ENCODE peak calls at places on chromosome 21, in ten cellular contexts. P is fibroblast of lung, U is hepatocyte, V is tibial artery, S is neural progenitor cell, I is body of pancreas, T is heart right ventricle, F is breast epithelium, J is OCI-LY7, G is heart left ventricle. L is an unnamed sample. For H3K36me3, the result is how much of the 10 kb centered on the place peaks cover.

GRCh38 chr21:16194851-16195251 is 465.1 kb downstream of the USP25 start:
- DNase-seq in P (peak), U (no peak), V (no peak), S (peak), I (no peak), T (no peak), F (no peak), J (no peak), G (no peak), L (no peak)

GRCh38 chr21:35993875-35994490 is 66.3 kb downstream of the SETD4 start:
- DNase-seq in P (no peak), U (no peak), V (no peak), S (no peak), I (no peak), T (no peak), F (no peak), J (no peak), G (no peak), L (no peak)

GRCh38 chr21:37030864-37031263 is 24.4 kb downstream of the RIPPLY3 start:
- DNase-seq in P (no peak), U (no peak), V (no peak), S (no peak), I (no peak), T (no peak), F (no peak), J (no peak), G (no peak), L (no peak)

GRCh38 chr21:14981246-14981645 is 83.6 kb downstream of the NRIP1 start:
- DNase-seq in P (no peak), U (no peak), V (no peak), S (no peak), I (no peak), T (no peak), F (no peak), J (no peak), G (no peak), L (no peak)

GRCh38 chr21:39006653-39007417 is 176.4 kb downstream of the PSMG1 start:
- DNase-seq in P (no peak), U (no peak), V (peak), S (no peak), I (peak), T (peak), F (peak), J (peak), G (peak), L (no peak)

GRCh38 chr21:35220301-35220700 is 171.2 kb upstream of the RUNX1 start:
- DNase-seq in P (peak), U (no peak), V (no peak), S (no peak), I (no peak), T (no peak), F (no peak), J (no peak), G (no peak), L (no peak)

GRCh38 chr21:32321480-32321879 is 22.8 kb downstream of the MRAP start:
- DNase-seq in P (no peak), U (no peak), V (no peak), S (no peak), I (no peak), T (no peak), F (no peak), J (no peak), G (no peak), L (no peak)

GRCh38 chr21:15015622-15016471 is 49.0 kb downstream of the NRIP1 start:
- DNase-seq in P (peak), U (no peak), V (no peak), S (no peak), I (no peak), T (no peak), F (no peak), J (no peak), G (no peak), L (no peak)

GRCh38 chr21:35168702-35169101 is 119.6 kb upstream of the RUNX1 start:
- DNase-seq in P (peak), U (no peak), V (no peak), S (peak), I (no peak), T (no peak), F (peak), J (no peak), G (no peak), L (no peak)

GRCh38 chr21:25639167-25639921 is at the start of gene JAM2:
- DNase-seq in P (peak), U (peak), V (peak), S (peak), I (peak), T (peak), F (peak), J (peak), G (peak), L (no peak)

GRCh38 chr21:15520811-15521643 is 208.8 kb upstream of the USP25 start:
- DNase-seq in P (no peak), U (peak), V (no peak), S (peak), I (no peak), T (no peak), F (no peak), J (peak), G (no peak), L (peak)

GRCh38 chr21:36922861-36923260 is 43.6 kb downstream of the HLCS start:
- DNase-seq in P (no peak), U (no peak), V (no peak), S (no peak), I (no peak), T (no peak), F (no peak), J (no peak), G (no peak), L (no peak)

GRCh38 chr21:14918542-14918941 is 146.3 kb downstream of the NRIP1 start:
- DNase-seq in P (no peak), U (no peak), V (no peak), S (no peak), I (no peak), T (no peak), F (no peak), J (no peak), G (no peak), L (no peak)

GRCh38 chr21:38843806-38844479 is 38.2 kb downstream of the ETS2 start:
- DNase-seq in P (peak), U (no peak), V (no peak), S (no peak), I (no peak), T (no peak), F (no peak), J (no peak), G (no peak), L (no peak)

GRCh38 chr21:31543191-31543590 is 116.3 kb upstream of the SOD1 start:
- DNase-seq in P (peak), U (no peak), V (no peak), S (no peak), I (peak), T (no peak), F (no peak), J (no peak), G (no peak), L (no peak)

GRCh38 chr21:46414965-46415275 is 43.8 kb upstream of the DIP2A start:
- DNase-seq in P (no peak), U (no peak), V (no peak), S (no peak), I (no peak), T (no peak), F (no peak), J (no peak), G (no peak), L (no peak)

GRCh38 chr21:36668713-36669112 is 30.2 kb upstream of the SIM2 start:
- DNase-seq in P (no peak), U (no peak), V (no peak), S (no peak), I (no peak), T (no peak), F (no peak), J (no peak), G (no peak), L (no peak)

GRCh38 chr21:31470896-31471694 is 127.0 kb upstream of the TIAM1 start:
- DNase-seq in P (no peak), U (no peak), V (no peak), S (peak), I (no peak), T (no peak), F (no peak), J (no peak), G (no peak), L (no peak)

GRCh38 chr21:46223217-46223616 is 5.4 kb downstream of the LSS start:
- DNase-seq in P (no peak), U (no peak), V (no peak), S (no peak), I (no peak), T (no peak), F (no peak), J (no peak), G (no peak), L (no peak)

GRCh38 chr21:15289246-15289645 is 224.4 kb upstream of the NRIP1 start:
- DNase-seq in P (no peak), U (no peak), V (no peak), S (no peak), I (no peak), T (no peak), F (no peak), J (no peak), G (no peak), L (no peak)

GRCh38 chr21:32101206-32101763 is 177.6 kb downstream of the MIS18A start:
- DNase-seq in P (no peak), U (no peak), V (no peak), S (no peak), I (no peak), T (no peak), F (no peak), J (no peak), G (no peak), L (no peak)

GRCh38 chr21:16343776-16344175 is 614.0 kb downstream of the USP25 start:
- DNase-seq in P (no peak), U (no peak), V (no peak), S (no peak), I (no peak), T (no peak), F (no peak), J (no peak), G (no peak), L (no peak)

GRCh38 chr21:35525443-35525842 is 476.3 kb upstream of the RUNX1 start:
- DNase-seq in P (no peak), U (no peak), V (no peak), S (no peak), I (no peak), T (no peak), F (no peak), J (peak), G (no peak), L (no peak)

GRCh38 chr21:27802816-27803475 is 836.1 kb upstream of the ADAMTS5 start:
- DNase-seq in P (no peak), U (peak), V (no peak), S (peak), I (peak), T (peak), F (no peak), J (peak), G (no peak), L (no peak)

GRCh38 chr21:19853709-19854575 is 1144.3 kb upstream of the NCAM2 start:
- DNase-seq in P (no peak), U (peak), V (no peak), S (no peak), I (no peak), T (no peak), F (no peak), J (no peak), G (no peak), L (no peak)

GRCh38 chr21:14064296-14064645 is 146.5 kb downstream of the LIPI start:
- DNase-seq in P (no peak), U (no peak), V (no peak), S (no peak), I (no peak), T (no peak), F (no peak), J (no peak), G (no peak), L (no peak)

GRCh38 chr21:32424674-32425073 is 12.2 kb downstream of the EVA1C start:
- DNase-seq in P (peak), U (no peak), V (no peak), S (no peak), I (no peak), T (no peak), F (no peak), J (no peak), G (no peak), L (no peak)

DNA sequence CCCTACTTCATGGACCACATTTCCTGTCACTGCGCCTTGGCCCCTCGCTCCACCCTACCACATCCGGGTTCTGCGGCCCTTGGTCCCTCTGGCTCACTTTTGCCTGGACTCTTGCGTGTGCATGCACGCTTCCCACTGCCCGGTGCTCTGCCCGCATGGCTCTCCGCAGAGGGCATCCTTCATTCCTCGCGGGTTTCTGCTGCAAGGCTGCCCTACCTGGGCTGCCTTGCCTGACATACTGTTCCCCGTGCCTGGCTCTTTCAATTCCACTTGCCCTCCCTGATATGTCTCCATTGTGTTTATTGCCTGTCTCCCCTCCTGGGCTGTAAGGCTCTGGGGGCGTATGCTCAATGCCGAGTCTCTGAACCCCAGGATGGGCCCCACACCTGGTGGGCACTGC is 26.4 kb downstream of the MX2 start:
- DNase-seq in P (no peak), U (no peak), V (no peak), S (no peak), I (no peak), T (no peak), F (no peak), J (no peak), G (no peak), L (no peak)
- H3K36me3 ChIP-seq in P (under half), U (under half), V (under half), S (under half), I (under half), T (under half), F (under half), J (under half), G (half or more), L (under half)

GRCh38 chr21:17674106-17674505 is 61.4 kb upstream of the BTG3 start:
- DNase-seq in P (no peak), U (no peak), V (no peak), S (no peak), I (no peak), T (no peak), F (no peak), J (no peak), G (no peak), L (no peak)
- H3K4me3 ChIP-seq in P (no peak), U (no peak), V (no peak), S (no peak), I (no peak), T (no peak), F (no peak), J (no peak), G (no peak), L (no peak)

GRCh38 chr21:34092241-34092921 is 19.0 kb downstream of the MRPS6 start:
- DNase-seq in P (no peak), U (no peak), V (no peak), S (no peak), I (no peak), T (no peak), F (no peak), J (no peak), G (no peak), L (no peak)

GRCh38 chr21:34093083-34093482 is 19.7 kb downstream of the MRPS6 start:
- DNase-seq in P (no peak), U (no peak), V (no peak), S (no peak), I (no peak), T (no peak), F (no peak), J (no peak), G (no peak), L (no peak)

GRCh38 chr21:34088752-34089151 is 15.4 kb downstream of the MRPS6 start:
- DNase-seq in P (no peak), U (no peak), V (no peak), S (no peak), I (no peak), T (no peak), F (no peak), J (no peak), G (no peak), L (no peak)

GRCh38 chr21:34091032-34091431 is 17.7 kb downstream of the MRPS6 start:
- DNase-seq in P (no peak), U (no peak), V (no peak), S (no peak), I (no peak), T (no peak), F (no peak), J (no peak), G (no peak), L (no peak)

DNA sequence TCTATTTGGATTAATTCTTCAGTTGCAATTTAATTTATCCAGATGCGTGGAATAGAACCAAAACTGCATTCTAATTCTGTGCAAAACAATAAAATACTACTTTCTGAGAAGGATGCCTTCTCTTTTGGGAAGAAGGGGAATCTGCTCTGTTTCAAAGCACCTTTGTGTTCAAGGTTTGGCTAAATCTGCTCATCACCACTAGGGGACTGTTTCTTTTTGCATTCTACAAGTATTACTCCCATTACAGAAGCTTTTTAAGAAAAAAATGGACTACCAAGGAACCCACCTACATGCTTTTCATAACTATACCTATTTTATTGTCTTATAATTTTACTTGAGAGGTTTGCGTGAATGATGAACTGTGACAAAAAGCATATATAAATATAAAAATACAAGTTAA is 18.2 kb downstream of the MRPS6 start:
- DNase-seq in P (no peak), U (no peak), V (no peak), S (peak), I (no peak), T (no peak), F (no peak), J (peak), G (no peak), L (no peak)
- TF ChIP-seq CTCF in P (peak), U (peak), V (peak), S (peak), I (no peak), T (peak), F (no peak), J (peak), G (no peak), L (no peak)

DNA sequence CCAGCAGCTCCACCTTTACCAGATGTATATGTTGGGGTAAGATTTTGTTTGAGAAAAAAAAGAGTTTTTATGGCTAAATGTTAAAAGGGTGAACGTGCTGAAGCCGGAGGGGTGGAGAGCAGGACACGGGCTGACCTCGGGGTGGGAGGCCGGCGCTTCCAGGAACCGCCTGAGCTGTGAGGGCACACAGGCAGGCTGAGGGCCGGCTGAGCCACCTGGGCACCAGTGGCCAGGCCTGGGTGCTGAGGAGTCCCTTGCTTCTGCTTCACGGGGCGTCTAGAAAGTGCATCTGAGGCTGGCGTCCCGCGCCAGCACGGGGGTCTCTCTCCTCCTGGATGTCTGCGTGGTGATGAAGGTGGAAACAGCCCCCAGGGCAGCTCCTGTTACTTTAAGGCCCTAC is 33.6 kb upstream of the ADARB1 start:
- DNase-seq in P (no peak), U (no peak), V (no peak), S (no peak), I (no peak), T (no peak), F (no peak), J (no peak), G (no peak), L (no peak)
- H3K36me3 ChIP-seq in P (under half), U (under half), V (under half), S (under half), I (under half), T (under half), F (under half), J (under half), G (under half), L (under half)

DNA sequence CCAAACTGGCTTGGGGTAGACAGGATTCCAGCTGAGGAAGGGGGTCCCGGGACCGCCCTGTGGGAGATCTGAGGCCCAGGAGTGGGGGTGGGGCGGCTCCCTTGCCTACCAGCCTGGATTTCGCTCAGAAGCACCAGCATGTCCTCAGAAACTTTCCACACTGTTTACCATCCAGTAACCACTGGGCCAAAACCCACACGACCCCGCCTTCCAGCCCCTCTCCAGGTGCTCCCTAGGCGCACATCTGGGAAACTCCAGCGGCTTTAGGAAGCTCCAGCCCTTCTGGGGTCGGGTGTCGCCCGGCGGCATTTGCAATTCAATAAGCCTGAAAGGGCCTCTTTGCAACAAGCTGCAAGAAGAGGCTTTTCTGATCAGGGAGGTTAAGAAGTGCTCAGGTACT is 4.6 kb downstream of the RIPK4 start:
- DNase-seq in P (no peak), U (no peak), V (no peak), S (peak), I (no peak), T (no peak), F (no peak), J (no peak), G (no peak), L (no peak)
- H3K4me3 ChIP-seq in P (no peak), U (peak), V (peak), S (peak), I (no peak), T (peak), F (peak), J (no peak), G (no peak), L (no peak)

DNA sequence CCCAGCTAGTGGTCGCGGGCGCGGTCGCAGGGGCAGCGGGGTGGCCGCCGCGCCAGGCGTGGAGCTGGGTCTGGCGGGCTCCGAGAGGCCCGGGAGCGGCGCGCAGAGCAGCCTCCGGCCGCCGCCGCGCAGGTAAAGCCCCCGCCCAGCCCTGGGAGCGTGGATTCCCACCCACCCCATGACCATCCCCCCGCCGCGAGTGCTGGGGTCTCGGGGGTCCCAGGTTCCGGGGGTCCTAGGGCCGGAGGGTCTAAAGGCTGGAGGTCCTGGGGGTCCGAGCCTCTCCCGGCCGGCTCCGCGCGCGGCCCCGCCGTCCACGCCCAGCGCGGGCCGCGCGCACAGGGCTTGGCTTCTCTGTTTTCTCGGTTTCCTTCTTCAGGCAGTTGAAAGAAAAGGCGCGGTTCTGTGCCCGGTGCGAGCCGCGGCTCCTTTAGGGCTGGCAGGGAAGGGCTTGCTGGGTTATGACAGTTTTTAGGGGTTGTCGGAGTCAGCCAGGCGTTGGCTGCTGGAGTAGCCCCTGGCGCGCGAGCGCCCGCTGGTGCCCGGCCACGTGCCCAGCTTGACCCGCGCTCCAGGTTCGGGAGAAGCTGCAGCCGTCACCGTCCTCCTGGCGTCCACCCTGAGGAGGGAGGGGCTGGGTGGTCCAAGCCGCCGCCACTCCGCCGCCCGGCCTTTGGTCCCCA is 355 bp downstream of the LRRC3 start:
- DNase-seq in P (peak), U (peak), V (no peak), S (peak), I (peak), T (no peak), F (no peak), J (no peak), G (peak), L (peak)
- TF ChIP-seq CTCF in P (no peak), U (peak), V (no peak), S (peak), I (no peak), T (peak), F (no peak), J (no peak), G (peak), L (peak)

DNA sequence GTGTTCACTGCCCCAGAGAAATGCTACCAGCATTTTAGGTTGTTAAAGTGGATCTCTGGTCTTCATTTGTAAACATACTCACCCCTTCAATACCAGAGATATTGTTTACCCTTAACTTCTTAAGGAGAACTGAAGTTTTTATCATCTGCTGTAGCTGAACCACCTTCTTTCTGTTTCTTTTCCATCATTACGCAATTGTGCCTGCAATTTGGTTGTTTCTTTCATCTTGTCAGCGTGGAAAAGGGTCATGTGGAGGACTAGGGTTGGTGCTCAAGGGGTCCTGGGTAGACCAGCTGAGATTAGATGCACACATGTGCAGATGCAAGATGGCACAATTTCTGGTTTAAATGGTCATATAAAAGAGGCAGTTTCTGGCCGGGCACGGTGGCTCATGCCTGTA is 23.0 kb downstream of the GART start:
- DNase-seq in P (no peak), U (no peak), V (no peak), S (no peak), I (no peak), T (no peak), F (no peak), J (no peak), G (no peak), L (no peak)
- H3K36me3 ChIP-seq in P (under half), U (under half), V (half or more), S (under half), I (under half), T (under half), F (under half), J (half or more), G (half or more), L (under half)

GRCh38 chr21:29163381-29164115 is 33.1 kb downstream of the MAP3K7CL start:
- DNase-seq in P (no peak), U (no peak), V (no peak), S (no peak), I (peak), T (peak), F (no peak), J (no peak), G (peak), L (no peak)
- H3K4me3 ChIP-seq in P (no peak), U (no peak), V (peak), S (no peak), I (no peak), T (no peak), F (no peak), J (no peak), G (no peak), L (no peak)